ENCODE peak calls at places on chromosomes 13 and 19, in seven cellular contexts. R is Peyer's patch; W is colonic mucosa; X is glutamatergic neuron; Y is CD8-positive, alpha-beta T cell; P is sigmoid colon; D is astrocyte of the cerebellum. C is an unnamed sample.

GRCh38 chr19:56603829-56604228 is 8.7 kb downstream of the ZNF71 start:
- DNase-seq in P (no peak), D (no peak), Y (no peak), R (no peak), X (no peak), W (no peak), C (no peak)

GRCh38 chr19:45767410-45767880 is 1.6 kb downstream of the SIX5 start:
- DNase-seq in W (peak), P (peak), X (peak), D (peak), Y (no peak), R (peak), C (no peak)

GRCh38 chr19:7211191-7211988 is 82.8 kb downstream of the INSR start:
- DNase-seq in X (no peak), R (no peak), Y (no peak), P (no peak), W (no peak), D (no peak), C (no peak)

GRCh38 chr13:43245374-43245964 is 222.1 kb downstream of the DNAJC15 start:
- DNase-seq in X (no peak), Y (no peak), R (no peak), D (peak), W (no peak), P (no peak), C (no peak)

GRCh38 chr19:3479177-3479818 is 1.0 kb downstream of the SMIM24 start:
- DNase-seq in P (no peak), Y (peak), X (no peak), D (no peak), W (no peak), R (no peak), C (no peak)

GRCh38 chr19:39390460-39390758 is 497 bp downstream of the PAF1 start:
- DNase-seq in Y (no peak), X (no peak), P (peak), R (no peak), W (peak), D (no peak), C (no peak)

GRCh38 chr13:28750187-28751045 is 31.6 kb upstream of the SLC46A3 start:
- DNase-seq in R (no peak), P (no peak), W (no peak), X (no peak), Y (no peak), D (no peak), C (no peak)

GRCh38 chr13:30147380-30147779 is 160.0 kb downstream of the KATNAL1 start:
- DNase-seq in D (no peak), W (no peak), P (no peak), X (no peak), R (no peak), Y (no peak), C (no peak)

GRCh38 chr13:80040219-80040976 is 300.5 kb downstream of the SPRY2 start:
- DNase-seq in W (peak), Y (no peak), R (no peak), X (no peak), P (no peak), D (peak), C (no peak)

GRCh38 chr19:5891572-5891937 is 12.0 kb downstream of the NDUFA11 start:
- DNase-seq in Y (no peak), D (no peak), P (no peak), R (no peak), X (no peak), W (no peak), C (no peak)

GRCh38 chr19:39401549-39402416 is 4.9 kb upstream of the ZFP36 start:
- DNase-seq in P (peak), W (peak), Y (peak), D (no peak), X (no peak), R (peak), C (no peak)

GRCh38 chr19:55146648-55147218 is 2.3 kb downstream of the TNNT1 start:
- DNase-seq in P (no peak), X (peak), W (peak), R (no peak), D (no peak), Y (no peak), C (no peak)

GRCh38 chr13:50809133-50810090 is 34.1 kb downstream of the DLEU7 start:
- DNase-seq in W (no peak), P (no peak), Y (no peak), X (no peak), R (no peak), D (no peak), C (no peak)

GRCh38 chr19:32976223-32976805 is 4.3 kb downstream of the FAAP24 start:
- DNase-seq in Y (peak), R (peak), W (peak), P (peak), X (peak), D (peak), C (peak)

GRCh38 chr13:94673841-94674240 is 38.5 kb downstream of the SOX21 start:
- DNase-seq in X (no peak), D (no peak), R (no peak), P (no peak), W (no peak), Y (no peak), C (no peak)

GRCh38 chr19:38730731-38731589 is 13.3 kb downstream of the CAPN12 start:
- DNase-seq in P (peak), X (no peak), Y (no peak), D (no peak), W (peak), R (peak), C (no peak)

GRCh38 chr13:26047040-26047439 is 4.8 kb downstream of the SHISA2 start:
- DNase-seq in X (no peak), D (no peak), P (no peak), W (no peak), R (no peak), Y (no peak), C (no peak)

GRCh38 chr13:30792257-30793000 is 57.1 kb downstream of the ALOX5AP start:
- DNase-seq in D (peak), Y (no peak), R (peak), P (peak), W (peak), X (peak), C (no peak)

GRCh38 chr13:104006625-104007061 is 940.4 kb upstream of the SLC10A2 start:
- DNase-seq in D (peak), P (no peak), Y (no peak), R (no peak), X (no peak), W (no peak), C (no peak)

GRCh38 chr13:43911871-43912270 is 32.2 kb downstream of the LACC1 start:
- DNase-seq in P (no peak), X (no peak), Y (no peak), D (no peak), W (no peak), R (no peak), C (no peak)

GRCh38 chr19:22945560-22945959 is 57.4 kb downstream of the ZNF728 start:
- DNase-seq in P (no peak), R (no peak), D (peak), Y (no peak), W (no peak), X (no peak), C (no peak)

GRCh38 chr19:38224014-38224862 is at the start of gene DPF1:
- DNase-seq in W (no peak), R (no peak), D (no peak), Y (no peak), X (peak), P (no peak), C (peak)

GRCh38 chr13:47085346-47085745 is 188.5 kb upstream of the HTR2A start:
- DNase-seq in R (no peak), X (no peak), P (no peak), W (no peak), D (no peak), Y (no peak), C (no peak)

GRCh38 chr19:12884926-12885748 is 1.9 kb downstream of the KLF1 start:
- DNase-seq in X (peak), W (peak), Y (peak), D (no peak), R (peak), P (peak), C (peak)

GRCh38 chr19:17041994-17042393 is 15.4 kb upstream of the CPAMD8 start:
- DNase-seq in Y (no peak), D (peak), X (no peak), R (no peak), W (peak), P (no peak), C (no peak)

GRCh38 chr19:35306473-35307246 is 14.7 kb downstream of the MAG start:
- DNase-seq in R (no peak), X (no peak), W (no peak), Y (no peak), D (no peak), P (no peak), C (no peak)

GRCh38 chr19:24033308-24033961 is 53.6 kb upstream of the ZNF254 start:
- DNase-seq in W (peak), R (peak), X (peak), Y (peak), P (peak), D (peak), C (peak)

GRCh38 chr19:43575955-43576451 is 402 bp downstream of the PINLYP start:
- DNase-seq in R (no peak), X (no peak), W (no peak), Y (no peak), D (no peak), P (no peak), C (no peak)

GRCh38 chr19:29367701-29368306 is 154.9 kb upstream of the UQCRFS1 start:
- DNase-seq in D (no peak), P (no peak), R (no peak), Y (no peak), W (no peak), X (no peak), C (no peak)

GRCh38 chr13:113539176-113539575 is 45.4 kb upstream of the TFDP1 start:
- DNase-seq in P (peak), W (no peak), Y (no peak), X (no peak), D (no peak), R (peak), C (no peak)

GRCh38 chr19:36449059-36449670 is 30.7 kb upstream of the ZFP82 start:
- DNase-seq in X (no peak), D (no peak), Y (no peak), P (no peak), W (no peak), R (no peak), C (no peak)

GRCh38 chr13:24713022-24713421 is 32.8 kb downstream of the ATP12A start:
- DNase-seq in X (no peak), P (no peak), Y (no peak), W (no peak), D (no peak), R (no peak), C (no peak)

GRCh38 chr13:73496711-73497110 is 437.9 kb downstream of the KLF5 start:
- DNase-seq in X (no peak), D (no peak), P (no peak), W (no peak), R (no peak), Y (no peak), C (no peak)

GRCh38 chr13:97809576-97809975 is 143.9 kb upstream of the IPO5 start:
- DNase-seq in P (no peak), W (no peak), R (no peak), D (peak), X (no peak), Y (no peak), C (no peak)

GRCh38 chr19:50459638-50460037 is 16.7 kb upstream of the EMC10 start:
- DNase-seq in X (no peak), D (no peak), P (no peak), Y (no peak), R (no peak), W (no peak), C (no peak)

GRCh38 chr19:50459067-50459456 is 17.2 kb upstream of the EMC10 start:
- DNase-seq in W (no peak), X (no peak), R (no peak), P (no peak), D (no peak), Y (no peak), C (no peak)

GRCh38 chr19:50458396-50459066 is 17.8 kb upstream of the EMC10 start:
- DNase-seq in R (no peak), X (no peak), W (no peak), P (no peak), D (no peak), Y (no peak), C (no peak)

GRCh38 chr19:50461066-50461875 is 15.0 kb upstream of the EMC10 start:
- DNase-seq in Y (peak), R (peak), P (no peak), W (peak), D (peak), X (peak), C (peak)

GRCh38 chr19:50460161-50460765 is 16.0 kb upstream of the EMC10 start:
- DNase-seq in D (no peak), P (no peak), Y (no peak), X (no peak), W (no peak), R (no peak), C (peak)
- TF ChIP-seq CTCF in D (peak), P (no peak), Y (no peak), X (no peak), W (no peak), R (no peak), C (peak)

DNA sequence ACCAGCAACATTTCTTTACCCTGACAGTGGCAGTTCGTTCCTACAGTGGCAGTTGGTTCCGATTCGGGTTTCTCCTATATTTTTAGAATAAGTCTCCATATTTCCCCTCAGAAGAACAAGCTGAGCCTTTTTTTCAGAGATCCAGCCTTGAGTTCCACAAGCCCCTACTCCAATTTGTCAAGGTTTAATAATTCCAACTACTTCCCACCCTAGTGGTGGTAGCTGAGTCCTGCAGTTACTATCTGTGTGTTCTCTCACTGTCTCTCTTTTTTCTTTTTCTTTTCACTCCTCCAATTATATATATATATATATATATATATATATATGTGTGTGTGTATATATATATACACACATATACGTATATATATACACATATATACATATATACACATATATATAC is 1347.3 kb downstream of the PCDH9 start:
- DNase-seq in P (no peak), Y (no peak), X (no peak), W (no peak), R (no peak), D (no peak), C (no peak)
- TF ChIP-seq CTCF in P (no peak), Y (no peak), X (peak), W (no peak), R (no peak), D (no peak), C (peak)

GRCh38 chr13:112071902-112072530 is 5.1 kb downstream of the SOX1 start:
- DNase-seq in X (no peak), P (no peak), W (no peak), Y (no peak), D (no peak), R (no peak), C (no peak)

GRCh38 chr13:112071011-112071901 is 4.3 kb downstream of the SOX1 start:
- DNase-seq in R (no peak), Y (no peak), W (no peak), P (no peak), D (no peak), X (no peak), C (no peak)

GRCh38 chr13:112072531-112073244 is 5.7 kb downstream of the SOX1 start:
- DNase-seq in R (no peak), P (no peak), Y (no peak), D (no peak), X (peak), W (no peak), C (no peak)

GRCh38 chr13:112074139-112074710 is 7.3 kb downstream of the SOX1 start:
- DNase-seq in R (no peak), W (no peak), D (no peak), Y (no peak), P (no peak), X (no peak), C (no peak)

DNA sequence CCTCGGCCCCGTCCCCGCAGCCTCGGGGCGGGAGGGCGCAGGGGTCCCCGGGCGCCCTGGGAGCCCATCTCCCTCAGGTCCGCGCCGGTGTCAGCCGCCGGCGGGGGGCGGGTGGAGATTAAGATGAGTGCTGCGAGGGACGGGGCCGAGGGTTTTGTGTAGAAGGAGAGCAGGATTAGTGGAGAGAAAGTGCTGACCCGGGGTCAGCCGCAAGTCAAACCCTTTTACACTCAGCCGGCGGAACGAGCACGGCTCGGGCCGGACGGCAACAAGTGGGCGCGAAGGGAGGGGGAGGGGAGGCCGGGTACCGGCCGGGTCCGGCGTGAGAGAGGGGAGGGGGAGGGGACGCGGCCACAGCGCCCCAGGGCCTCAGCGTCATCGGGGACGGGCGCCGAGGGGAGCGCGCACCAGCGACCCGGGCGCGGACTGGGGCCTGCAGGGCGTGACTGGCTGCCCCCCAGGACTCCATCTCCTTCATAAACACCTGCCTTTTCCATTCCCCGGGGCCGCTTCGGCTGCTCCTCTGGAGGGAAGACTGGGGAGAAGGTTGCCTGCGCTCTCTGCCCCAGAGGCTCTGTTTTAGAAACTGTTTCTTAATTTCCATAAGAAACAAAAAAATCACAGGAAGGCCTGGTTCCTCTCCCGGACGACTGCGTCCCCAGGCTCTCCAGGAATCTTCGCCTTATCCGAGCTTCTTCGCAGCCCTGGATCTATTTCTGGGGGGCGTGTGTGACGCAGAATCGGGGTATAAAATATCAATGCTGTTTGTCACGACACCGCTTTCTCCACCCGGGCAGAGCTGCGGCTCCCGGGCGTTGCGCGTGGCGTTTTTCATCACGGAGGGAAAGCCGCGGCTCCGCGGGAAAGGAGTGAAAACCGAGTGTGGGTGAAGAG is 6.5 kb downstream of the SOX1 start:
- DNase-seq in R (no peak), X (peak), Y (no peak), P (peak), D (no peak), W (no peak), C (no peak)
- TF ChIP-seq CTCF in R (no peak), X (no peak), Y (no peak), P (no peak), D (no peak), W (no peak), C (no peak)

DNA sequence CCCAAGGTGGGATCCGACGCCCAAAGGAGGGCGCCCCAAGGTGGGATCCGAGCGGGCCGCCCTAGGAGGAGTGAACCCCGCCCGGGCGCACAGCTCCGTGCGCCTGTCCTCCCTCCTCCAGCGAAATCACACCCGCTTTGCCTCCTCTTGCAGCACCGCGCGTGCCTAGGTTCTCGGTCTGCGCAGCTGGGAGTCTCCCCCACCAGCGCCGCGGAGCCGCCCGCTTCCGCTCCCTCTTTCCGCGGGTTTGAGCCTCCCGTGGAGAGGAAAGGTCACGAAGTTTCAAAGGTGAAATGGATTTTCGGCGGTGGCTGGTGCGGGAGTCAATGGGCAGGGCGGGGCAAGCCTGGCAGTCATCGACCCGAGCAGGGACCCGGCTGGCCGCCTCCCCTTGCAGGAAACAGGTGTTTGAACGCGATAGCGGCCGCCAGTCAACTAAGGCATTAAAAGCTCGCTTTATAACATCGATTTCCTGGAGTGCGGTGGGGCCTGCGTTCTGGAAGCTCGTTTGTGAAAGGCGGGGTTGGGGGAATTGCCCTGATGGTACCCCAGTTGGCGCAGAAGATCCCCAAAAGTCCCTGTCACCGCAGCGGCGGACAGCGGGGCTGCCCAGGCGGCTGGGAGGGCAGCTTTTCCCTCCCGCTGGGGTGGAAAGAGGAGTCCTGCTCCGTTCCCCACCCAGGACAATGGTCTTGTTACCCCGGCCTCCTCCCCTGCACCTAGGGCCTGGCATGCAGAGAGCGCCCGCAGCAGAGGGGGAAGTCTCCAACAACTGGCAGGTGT is 9.0 kb upstream of the SOX1 start:
- DNase-seq in D (no peak), W (no peak), R (no peak), P (no peak), Y (no peak), X (no peak), C (no peak)
- TF ChIP-seq CTCF in D (no peak), W (no peak), R (no peak), P (no peak), Y (no peak), X (no peak), C (no peak)

DNA sequence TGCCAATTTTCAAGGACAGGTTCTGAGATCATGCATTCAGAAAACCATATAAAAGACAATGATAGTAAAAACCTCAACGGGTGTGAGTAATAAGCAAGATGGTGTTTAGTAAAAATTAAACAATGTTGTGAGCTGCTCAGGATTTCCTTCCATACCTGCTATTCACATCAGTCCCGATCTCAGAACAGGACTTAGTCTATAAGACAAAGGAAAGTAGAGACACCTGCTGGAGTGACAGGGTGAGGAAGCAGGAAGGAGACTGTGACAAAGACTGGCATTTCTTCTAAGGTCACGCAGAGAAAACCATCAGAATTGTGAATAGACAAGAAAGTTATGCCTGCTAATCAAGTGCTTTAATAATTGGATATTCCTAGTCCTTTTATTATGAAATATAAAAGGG is 648.0 kb downstream of the DACH1 start:
- DNase-seq in D (no peak), X (no peak), W (no peak), Y (no peak), R (no peak), P (no peak), C (no peak)
- TF ChIP-seq CTCF in D (no peak), X (no peak), W (no peak), Y (no peak), R (no peak), P (no peak), C (peak)

C was measured in GM12864.